ENCODE peak calls at places on chromosomes 2 and 18, in seven cellular contexts. One of them, this sample, is unnamed.

GRCh38 chr2:206192157-206192556 is 32.5 kb downstream of the EEF1B2 start:
- DNase-seq in activated CD4-positive, CD25-positive, alpha-beta regulatory T cell: no peak
- DNase-seq in mammary epithelial cell: no peak
- DNase-seq in left ventricle myocardium inferior: no peak
- DNase-seq in EH: no peak
- DNase-seq in GM23248: no peak
- DNase-seq in NCI-H1694 treated with DMSO at 0.1 percent for 48 hours: no peak
- DNase-seq in this sample: no peak

GRCh38 chr2:199414465-199414864 is 43.3 kb downstream of the SATB2 start:
- DNase-seq in activated CD4-positive, CD25-positive, alpha-beta regulatory T cell: no peak
- DNase-seq in mammary epithelial cell: no peak
- DNase-seq in left ventricle myocardium inferior: no peak
- DNase-seq in EH: no peak
- DNase-seq in GM23248: no peak
- DNase-seq in NCI-H1694 treated with DMSO at 0.1 percent for 48 hours: no peak
- DNase-seq in this sample: no peak

GRCh38 chr2:46850742-46851141 is 64.9 kb downstream of the MCFD2 start:
- DNase-seq in activated CD4-positive, CD25-positive, alpha-beta regulatory T cell: no peak
- DNase-seq in mammary epithelial cell: peak
- DNase-seq in left ventricle myocardium inferior: peak
- DNase-seq in EH: peak
- DNase-seq in GM23248: peak
- DNase-seq in NCI-H1694 treated with DMSO at 0.1 percent for 48 hours: no peak
- DNase-seq in this sample: no peak

GRCh38 chr2:55498582-55498981 is 20.9 kb upstream of the CFAP36 start:
- DNase-seq in activated CD4-positive, CD25-positive, alpha-beta regulatory T cell: no peak
- DNase-seq in mammary epithelial cell: no peak
- DNase-seq in left ventricle myocardium inferior: no peak
- DNase-seq in EH: no peak
- DNase-seq in GM23248: no peak
- DNase-seq in NCI-H1694 treated with DMSO at 0.1 percent for 48 hours: no peak
- DNase-seq in this sample: no peak

GRCh38 chr18:75251466-75251865 is 40.9 kb downstream of the TSHZ1 start:
- DNase-seq in activated CD4-positive, CD25-positive, alpha-beta regulatory T cell: no peak
- DNase-seq in mammary epithelial cell: no peak
- DNase-seq in left ventricle myocardium inferior: no peak
- DNase-seq in EH: no peak
- DNase-seq in GM23248: no peak
- DNase-seq in NCI-H1694 treated with DMSO at 0.1 percent for 48 hours: no peak
- DNase-seq in this sample: no peak

GRCh38 chr2:189159717-189160116 is 19.8 kb downstream of the COL5A2 start:
- DNase-seq in activated CD4-positive, CD25-positive, alpha-beta regulatory T cell: no peak
- DNase-seq in mammary epithelial cell: no peak
- DNase-seq in left ventricle myocardium inferior: no peak
- DNase-seq in EH: no peak
- DNase-seq in GM23248: no peak
- DNase-seq in NCI-H1694 treated with DMSO at 0.1 percent for 48 hours: no peak
- DNase-seq in this sample: no peak

GRCh38 chr2:21800356-21800755 is 676.6 kb downstream of the TDRD15 start:
- DNase-seq in activated CD4-positive, CD25-positive, alpha-beta regulatory T cell: no peak
- DNase-seq in mammary epithelial cell: no peak
- DNase-seq in left ventricle myocardium inferior: no peak
- DNase-seq in EH: peak
- DNase-seq in GM23248: no peak
- DNase-seq in NCI-H1694 treated with DMSO at 0.1 percent for 48 hours: no peak
- DNase-seq in this sample: no peak

GRCh38 chr18:36038102-36038663 is 29.2 kb downstream of the RPRD1A start:
- DNase-seq in activated CD4-positive, CD25-positive, alpha-beta regulatory T cell: no peak
- DNase-seq in mammary epithelial cell: no peak
- DNase-seq in left ventricle myocardium inferior: no peak
- DNase-seq in EH: no peak
- DNase-seq in GM23248: no peak
- DNase-seq in NCI-H1694 treated with DMSO at 0.1 percent for 48 hours: no peak
- DNase-seq in this sample: no peak

GRCh38 chr2:233384017-233384416 is 29.7 kb downstream of the DGKD start:
- DNase-seq in activated CD4-positive, CD25-positive, alpha-beta regulatory T cell: no peak
- DNase-seq in mammary epithelial cell: no peak
- DNase-seq in left ventricle myocardium inferior: no peak
- DNase-seq in EH: no peak
- DNase-seq in GM23248: no peak
- DNase-seq in NCI-H1694 treated with DMSO at 0.1 percent for 48 hours: no peak
- DNase-seq in this sample: peak

GRCh38 chr18:32911660-32912284 is 138.9 kb upstream of the KLHL14 start:
- DNase-seq in activated CD4-positive, CD25-positive, alpha-beta regulatory T cell: no peak
- DNase-seq in mammary epithelial cell: peak
- DNase-seq in left ventricle myocardium inferior: no peak
- DNase-seq in EH: no peak
- DNase-seq in GM23248: peak
- DNase-seq in NCI-H1694 treated with DMSO at 0.1 percent for 48 hours: no peak
- DNase-seq in this sample: no peak

GRCh38 chr2:72933646-72934151 is 16.4 kb downstream of the EMX1 start:
- DNase-seq in activated CD4-positive, CD25-positive, alpha-beta regulatory T cell: no peak
- DNase-seq in mammary epithelial cell: no peak
- DNase-seq in left ventricle myocardium inferior: no peak
- DNase-seq in EH: no peak
- DNase-seq in GM23248: no peak
- DNase-seq in NCI-H1694 treated with DMSO at 0.1 percent for 48 hours: no peak
- DNase-seq in this sample: no peak

GRCh38 chr2:64166637-64167420 is 22.6 kb upstream of the PELI1 start:
- DNase-seq in activated CD4-positive, CD25-positive, alpha-beta regulatory T cell: no peak
- DNase-seq in mammary epithelial cell: peak
- DNase-seq in left ventricle myocardium inferior: no peak
- DNase-seq in EH: no peak
- DNase-seq in GM23248: peak
- DNase-seq in NCI-H1694 treated with DMSO at 0.1 percent for 48 hours: no peak
- DNase-seq in this sample: no peak

This sample was measured in HEK293T.